ENCODE peak calls at places on chromosomes 3 and 15, in ten cellular contexts. P is GM12892; A is bronchial epithelial cell; S is esophagus squamous epithelium; G is stimulated activated CD4-positive, alpha-beta T cell treated with anti-CD3 and anti-CD28 coated beads, Interleukin-12 subunit alpha, Interleukin-12 subunit beta, amount 100 ng/mL, for 48 hours; N is HTR-8/SVneo; V is Calu3; J is stimulated activated naive CD8-positive, alpha-beta T cell treated with anti-CD3 and anti-CD28 coated beads, Interleukin-15, Interleukin-2, amounts not matched to agents 100 U/mL and 50 U/mL, for 24 hours; B is choroid plexus epithelial cell; K is ELR. E is an unnamed sample.

GRCh38 chr3:137282871-137283270 is 325.1 kb downstream of the IL20RB start:
- DNase-seq in B (no peak), N (no peak), V (no peak), A (no peak), K (no peak), J (no peak), P (no peak), G (no peak), S (no peak), E (no peak)

GRCh38 chr3:48747703-48748102 is 30.7 kb upstream of the IP6K2 start:
- DNase-seq in S (no peak), B (no peak), J (no peak), K (no peak), V (no peak), A (no peak), P (no peak), G (no peak), N (no peak), E (no peak)

GRCh38 chr3:155412856-155413255 is 119.4 kb upstream of the STRIT1 start:
- DNase-seq in S (no peak), G (no peak), J (no peak), N (no peak), K (no peak), P (no peak), A (no peak), V (no peak), B (no peak), E (no peak)

GRCh38 chr3:126807795-126808194 is 103.8 kb downstream of the CHCHD6 start:
- DNase-seq in A (peak), N (no peak), P (no peak), K (peak), G (no peak), S (no peak), V (no peak), J (no peak), B (no peak), E (no peak)

GRCh38 chr3:182142928-182143327 is 431.2 kb downstream of the SOX2 start:
- DNase-seq in P (no peak), K (no peak), B (no peak), V (no peak), J (no peak), A (no peak), S (no peak), G (no peak), N (no peak), E (no peak)

GRCh38 chr15:90813796-90814192 is 54.6 kb upstream of the FURIN start:
- DNase-seq in P (no peak), S (no peak), B (no peak), A (no peak), K (no peak), J (no peak), G (no peak), V (no peak), N (no peak), E (no peak)

GRCh38 chr3:135805752-135806151 is 159.8 kb upstream of the PPP2R3A start:
- DNase-seq in S (no peak), N (no peak), V (no peak), P (no peak), A (no peak), B (no peak), G (no peak), J (no peak), K (no peak), E (no peak)

GRCh38 chr15:100911086-100911485 is 8.1 kb upstream of the LRRK1 start:
- DNase-seq in G (no peak), V (no peak), N (no peak), P (no peak), B (no peak), A (no peak), J (no peak), K (no peak), S (no peak), E (no peak)

GRCh38 chr3:69746119-69746518 is 6.9 kb downstream of the MITF start:
- DNase-seq in B (peak), K (no peak), J (no peak), G (no peak), N (no peak), A (no peak), V (no peak), P (no peak), S (no peak), E (no peak)

GRCh38 chr3:71710906-71711494 is 14.2 kb downstream of the EIF4E3 start:
- DNase-seq in J (no peak), P (peak), S (no peak), B (peak), G (no peak), V (no peak), N (peak), A (peak), K (peak), E (peak)

GRCh38 chr3:188955919-188956318 is 215.9 kb upstream of the TPRG1 start:
- DNase-seq in K (no peak), G (no peak), N (no peak), J (no peak), S (no peak), V (no peak), A (no peak), B (peak), P (no peak), E (no peak)

GRCh38 chr15:29998017-29998416 is 84.7 kb upstream of the GOLGA8J start:
- DNase-seq in P (no peak), J (no peak), G (no peak), A (no peak), N (no peak), S (no peak), K (no peak), V (no peak), B (no peak), E (no peak)

GRCh38 chr3:29267231-29267630 is 13.6 kb upstream of the RBMS3 start:
- DNase-seq in B (no peak), A (no peak), J (no peak), S (no peak), G (no peak), K (no peak), V (no peak), N (no peak), P (no peak), E (no peak)

GRCh38 chr15:60128000-60128376 is 123.9 kb downstream of the FOXB1 start:
- DNase-seq in J (no peak), P (no peak), B (no peak), A (no peak), G (no peak), V (no peak), K (peak), N (peak), S (no peak), E (no peak)

GRCh38 chr3:127542441-127542952 is 48.0 kb downstream of the TPRA1 start:
- DNase-seq in S (no peak), K (no peak), G (no peak), B (no peak), P (no peak), A (no peak), J (no peak), N (no peak), V (no peak), E (no peak)

GRCh38 chr3:138082992-138083386 is 32.4 kb downstream of the DZIP1L start:
- DNase-seq in S (no peak), P (no peak), V (no peak), A (no peak), K (peak), N (no peak), J (no peak), B (peak), G (no peak), E (no peak)

GRCh38 chr3:168589376-168589775 is 493.7 kb upstream of the GOLIM4 start:
- DNase-seq in V (no peak), B (no peak), G (no peak), N (no peak), P (no peak), A (no peak), K (no peak), J (no peak), S (no peak), E (no peak)

GRCh38 chr3:65484964-65485363 is 553.8 kb downstream of the MAGI1 start:
- DNase-seq in B (no peak), V (no peak), P (no peak), G (no peak), K (no peak), S (no peak), J (no peak), A (peak), N (no peak), E (no peak)